ENCODE peak calls at places on chromosomes 13 and 19, in four cellular contexts. B, K, D and L are unnamed samples.
A peak's percentile ranks its signal among the peaks of the same experiment; 100 is the strongest.

GRCh38 chr13:51282322-51282721 is 57.2 kb upstream of the SERPINE3 start:
- DNase-seq in B (no peak), K (no peak), D (peak; percentile 11), L (no peak)

GRCh38 chr19:54448037-54448773 is 794 bp upstream of the LENG8 start:
- DNase-seq in B (no peak), K (peak; percentile 68), D (peak; percentile 58), L (peak; percentile 77)

GRCh38 chr19:49347835-49348234 is 12.6 kb downstream of the CD37 start:
- DNase-seq in B (no peak), K (peak; percentile 82), D (peak; percentile 76), L (peak; percentile 62)

GRCh38 chr13:99226493-99226892 is 25.8 kb downstream of the UBAC2 start:
- DNase-seq in B (no peak), K (no peak), D (no peak), L (no peak)

GRCh38 chr13:36706755-36707154 is 32.9 kb downstream of the SERTM1 start:
- DNase-seq in B (no peak), K (peak; percentile 67), D (no peak), L (peak; percentile 80)

GRCh38 chr19:30227661-30228112 is 144.5 kb upstream of the ZNF536 start:
- DNase-seq in B (peak; percentile 84), K (peak; percentile 24), D (peak; percentile 72), L (peak; percentile 23)

GRCh38 chr13:45276887-45277286 is 64.1 kb downstream of the TPT1 start:
- DNase-seq in B (no peak), K (no peak), D (no peak), L (no peak)

GRCh38 chr19:6088677-6089063 is 21.6 kb downstream of the RFX2 start:
- DNase-seq in B (no peak), K (peak; percentile 49), D (no peak), L (no peak)

GRCh38 chr19:843180-843835 is 2.5 kb downstream of the PRTN3 start:
- DNase-seq in B (no peak), K (no peak), D (peak; percentile 69), L (no peak)

GRCh38 chr19:33263325-33264023 is 37.8 kb upstream of the SLC7A10 start:
- DNase-seq in B (no peak), K (no peak), D (no peak), L (no peak)

GRCh38 chr13:109835321-109835720 is 48.9 kb upstream of the IRS2 start:
- DNase-seq in B (no peak), K (peak; percentile 38), D (no peak), L (no peak)

GRCh38 chr13:35367586-35367985 is 108.9 kb downstream of the MAB21L1 start:
- DNase-seq in B (no peak), K (no peak), D (no peak), L (no peak)
- H4K91ac ChIP-seq in B (no peak overlapping the region), K (no peak overlapping the region), D (no peak overlapping the region), L (no peak overlapping the region)

DNA sequence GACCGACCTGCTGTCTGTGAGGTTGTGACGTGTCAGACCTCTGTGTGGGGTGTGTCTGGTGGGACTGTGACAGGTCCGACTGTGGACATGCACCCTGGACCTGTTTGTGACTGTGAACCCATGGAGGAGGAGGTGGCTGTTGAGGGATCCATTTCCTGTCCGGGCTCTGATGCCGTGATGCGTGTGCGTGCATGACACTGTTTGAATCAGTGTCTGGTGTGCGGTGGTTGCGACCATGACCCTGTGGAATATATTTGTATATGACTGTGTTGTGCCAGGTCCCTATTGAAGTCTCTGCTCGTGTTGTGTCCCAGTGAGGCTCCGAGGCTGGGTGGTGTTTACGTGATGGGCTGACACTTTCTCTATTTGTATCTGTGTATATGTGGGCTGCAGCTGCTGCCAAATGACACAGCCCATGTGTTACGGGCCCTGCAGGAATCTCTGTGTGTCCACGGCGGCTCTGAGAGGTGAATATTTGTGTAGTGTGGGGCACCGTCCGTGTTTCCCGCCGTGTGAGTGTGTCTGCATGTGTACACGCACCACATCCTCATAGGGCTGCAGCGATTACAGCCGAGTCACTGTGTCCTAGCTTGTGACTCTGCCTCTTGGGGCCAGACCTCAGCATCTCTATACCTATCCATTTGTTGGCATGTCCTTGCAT is 18.3 kb downstream of the CCDC97 start:
- DNase-seq in B (no peak), K (peak; percentile 71), D (no peak), L (peak; percentile 37)
- H4K8ac ChIP-seq in B (no peak overlapping the region), K (peak overlapping the region; percentile 22), D (no peak overlapping the region), L (no peak overlapping the region)

GRCh38 chr19:46493236-46494114 is 2.2 kb downstream of the PNMA8B start:
- DNase-seq in B (no peak), K (no peak), D (peak; percentile 53), L (no peak)
- H4K91ac ChIP-seq in B (no peak overlapping the region), K (no peak overlapping the region), D (no peak overlapping the region), L (peak overlapping the region; percentile 23)

GRCh38 chr13:80340643-80341097 is 256 bp downstream of the SPRY2 start:
- DNase-seq in B (no peak), K (peak; percentile 70), D (no peak), L (peak; percentile 22)
- H4K8ac ChIP-seq in B (no peak overlapping the region), K (peak overlapping the region; percentile 49), D (no peak overlapping the region), L (peak overlapping the region; percentile 71)